ENCODE peak calls at places on chromosomes 13 and 19, in seven cellular contexts. A is A549, Q is body of pancreas, F is tibial artery, P is esophagus squamous epithelium, Y is kidney, S is fibroblast of lung. B is an unnamed sample.

GRCh38 chr19:54207908-54208783 is 7.5 kb downstream of the RPS9 start:
- DNase-seq in A (no peak), Q (peak), F (peak), P (no peak), Y (peak), S (peak), B (no peak)

GRCh38 chr13:23797276-23797903 is 91.8 kb downstream of the MIPEP start:
- DNase-seq in A (no peak), Q (no peak), F (no peak), P (no peak), Y (no peak), S (no peak), B (no peak)

GRCh38 chr13:81133066-81133465 is 792.1 kb upstream of the SPRY2 start:
- DNase-seq in A (no peak), Q (no peak), F (no peak), P (no peak), Y (no peak), S (peak), B (no peak)

GRCh38 chr19:46288896-46289588 is 7.8 kb upstream of the HIF3A start:
- DNase-seq in A (peak), Q (no peak), F (peak), P (no peak), Y (no peak), S (peak), B (peak)

GRCh38 chr19:48746738-48747575 is at the start of gene IZUMO1:
- DNase-seq in A (peak), Q (peak), F (peak), P (no peak), Y (peak), S (peak), B (no peak)

GRCh38 chr19:8209965-8210659 is 942 bp downstream of the CERS4 start:
- DNase-seq in A (no peak), Q (no peak), F (no peak), P (no peak), Y (no peak), S (no peak), B (no peak)

GRCh38 chr19:29999490-29999889 is 57.5 kb downstream of the URI1 start:
- DNase-seq in A (no peak), Q (no peak), F (no peak), P (no peak), Y (no peak), S (no peak), B (no peak)

GRCh38 chr13:87172166-87172825 is 498.9 kb upstream of the SLITRK5 start:
- DNase-seq in A (no peak), Q (no peak), F (no peak), P (no peak), Y (no peak), S (no peak), B (no peak)

GRCh38 chr13:26254583-26255102 is 714 bp downstream of the CDK8 start:
- DNase-seq in A (peak), Q (peak), F (peak), P (peak), Y (peak), S (peak), B (no peak)

GRCh38 chr19:54011507-54012211 is 20.2 kb downstream of the CACNG6 start:
- DNase-seq in A (no peak), Q (no peak), F (no peak), P (no peak), Y (peak), S (no peak), B (no peak)

GRCh38 chr19:46356670-46357055 is 9.8 kb downstream of the PPP5C start:
- DNase-seq in A (no peak), Q (no peak), F (no peak), P (no peak), Y (no peak), S (no peak), B (no peak)

GRCh38 chr19:18274303-18274775 is at the start of gene IQCN:
- DNase-seq in A (peak), Q (no peak), F (peak), P (no peak), Y (no peak), S (peak), B (no peak)

GRCh38 chr13:86945596-86945995 is 725.6 kb upstream of the SLITRK5 start:
- DNase-seq in A (no peak), Q (no peak), F (no peak), P (no peak), Y (no peak), S (no peak), B (no peak)

GRCh38 chr19:45146716-45147337 is 14.0 kb downstream of the NKPD1 start:
- DNase-seq in A (no peak), Q (no peak), F (no peak), P (no peak), Y (peak), S (no peak), B (no peak)

GRCh38 chr13:114032121-114032799 is 58.4 kb upstream of the C13orf46 start:
- DNase-seq in A (no peak), Q (no peak), F (no peak), P (no peak), Y (no peak), S (peak), B (no peak)

GRCh38 chr19:47848871-47849473 is 10.1 kb upstream of the TPRX2 start:
- DNase-seq in A (peak), Q (peak), F (no peak), P (no peak), Y (no peak), S (peak), B (no peak)

GRCh38 chr13:39379118-39379517 is 223.9 kb downstream of the LHFPL6 start:
- DNase-seq in A (no peak), Q (no peak), F (no peak), P (no peak), Y (no peak), S (no peak), B (no peak)

GRCh38 chr19:55370305-55370988 is at the start of gene IL11:
- DNase-seq in A (peak), Q (no peak), F (no peak), P (no peak), Y (peak), S (no peak), B (no peak)

GRCh38 chr13:98751397-98752110 is 918 bp downstream of the SLC15A1 start:
- DNase-seq in A (no peak), Q (peak), F (no peak), P (no peak), Y (no peak), S (peak), B (no peak)

GRCh38 chr13:114107686-114108081 is 24.7 kb downstream of the RASA3 start:
- DNase-seq in A (no peak), Q (no peak), F (peak), P (no peak), Y (peak), S (peak), B (no peak)

GRCh38 chr13:37040789-37041188 is 18.7 kb downstream of the SUPT20H start:
- DNase-seq in A (no peak), Q (no peak), F (no peak), P (no peak), Y (no peak), S (no peak), B (no peak)

GRCh38 chr13:97226788-97227627 is 4.9 kb downstream of the MBNL2 start:
- DNase-seq in A (no peak), Q (no peak), F (no peak), P (no peak), Y (no peak), S (no peak), B (no peak)

GRCh38 chr19:7874080-7874856 is at the start of gene PRR36:
- DNase-seq in A (no peak), Q (peak), F (no peak), P (no peak), Y (peak), S (no peak), B (no peak)

GRCh38 chr13:43428545-43429287 is 358.1 kb downstream of the ENOX1 start:
- DNase-seq in A (no peak), Q (no peak), F (no peak), P (no peak), Y (no peak), S (no peak), B (no peak)

GRCh38 chr19:38736036-38736412 is 8.2 kb downstream of the CAPN12 start:
- DNase-seq in A (peak), Q (peak), F (no peak), P (no peak), Y (peak), S (no peak), B (no peak)

GRCh38 chr19:53365899-53366493 is 491 bp downstream of the ZNF525 start:
- DNase-seq in A (no peak), Q (peak), F (no peak), P (no peak), Y (no peak), S (no peak), B (no peak)

GRCh38 chr13:113491418-113491883 is 940 bp upstream of the DCUN1D2 start:
- DNase-seq in A (peak), Q (peak), F (no peak), P (no peak), Y (peak), S (peak), B (no peak)

GRCh38 chr13:50085063-50085462 is 69.8 kb downstream of the KCNRG start:
- DNase-seq in A (no peak), Q (no peak), F (no peak), P (no peak), Y (no peak), S (peak), B (no peak)

GRCh38 chr19:33177417-33177976 is 16.6 kb upstream of the LRP3 start:
- DNase-seq in A (peak), Q (no peak), F (no peak), P (peak), Y (no peak), S (no peak), B (no peak)
- TF ChIP-seq CTCF in A (peak), Q (peak), F (peak), P (peak), Y (no peak), S (peak), B (peak)

GRCh38 chr19:2976609-2977000 is 759 bp upstream of the TLE6 start:
- DNase-seq in A (no peak), Q (no peak), F (no peak), P (no peak), Y (no peak), S (no peak), B (no peak)

GRCh38 chr19:2974342-2974932 is 2.9 kb upstream of the TLE6 start:
- DNase-seq in A (no peak), Q (no peak), F (peak), P (no peak), Y (peak), S (no peak), B (no peak)

GRCh38 chr19:2977001-2977685 is at the start of gene TLE6:
- DNase-seq in A (peak), Q (peak), F (peak), P (peak), Y (peak), S (peak), B (no peak)

GRCh38 chr19:2978467-2978767 is 1.1 kb downstream of the TLE6 start:
- DNase-seq in A (no peak), Q (no peak), F (no peak), P (no peak), Y (no peak), S (no peak), B (no peak)

GRCh38 chr19:2977686-2978466 is 512 bp downstream of the TLE6 start:
- DNase-seq in A (no peak), Q (peak), F (no peak), P (no peak), Y (no peak), S (no peak), B (no peak)
- H3K4me3 ChIP-seq in A (peak), Q (no peak), F (peak), P (peak), Y (no peak), S (no peak), B (no peak)

GRCh38 chr13:76225815-76226489 is 589.8 kb downstream of the LMO7 start:
- DNase-seq in A (no peak), Q (no peak), F (no peak), P (no peak), Y (no peak), S (peak), B (no peak)

GRCh38 chr13:76222511-76222910 is 586.4 kb downstream of the LMO7 start:
- DNase-seq in A (no peak), Q (no peak), F (no peak), P (no peak), Y (no peak), S (peak), B (no peak)

GRCh38 chr13:76223999-76224398 is 587.9 kb downstream of the LMO7 start:
- DNase-seq in A (no peak), Q (no peak), F (no peak), P (no peak), Y (no peak), S (no peak), B (no peak)

GRCh38 chr13:76226941-76227340 is 590.8 kb downstream of the LMO7 start:
- DNase-seq in A (no peak), Q (no peak), F (no peak), P (no peak), Y (no peak), S (peak), B (no peak)

GRCh38 chr13:76223565-76223964 is 587.4 kb downstream of the LMO7 start:
- DNase-seq in A (no peak), Q (no peak), F (no peak), P (no peak), Y (no peak), S (no peak), B (no peak)
- TF ChIP-seq CTCF in A (no peak), Q (no peak), F (no peak), P (no peak), Y (no peak), S (peak), B (no peak)

DNA sequence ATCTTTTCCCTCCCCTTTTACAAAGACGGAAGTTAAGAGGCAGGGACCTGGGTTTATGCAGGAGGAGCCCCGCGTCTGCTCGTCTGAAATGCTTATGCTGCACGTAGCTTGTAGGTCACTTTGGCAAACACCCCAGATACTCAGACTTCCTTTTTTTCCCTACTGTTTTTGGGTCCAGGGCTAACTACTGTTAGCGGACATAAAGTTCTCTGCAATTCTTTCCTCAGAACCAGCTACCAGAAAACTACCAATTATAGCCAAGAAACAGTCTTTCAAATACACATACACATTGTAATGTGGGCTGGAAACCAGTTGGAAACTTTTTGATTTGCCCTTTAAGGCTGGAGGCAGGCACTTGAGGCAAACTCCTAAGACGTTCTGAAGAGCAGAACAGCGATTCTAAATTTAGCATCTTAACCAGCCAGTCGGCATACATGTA is 50.7 kb downstream of the EFNB2 start:
- DNase-seq in A (no peak), Q (no peak), F (peak), P (no peak), Y (no peak), S (peak), B (no peak)
- H3K4me3 ChIP-seq in A (no peak), Q (no peak), F (peak), P (peak), Y (no peak), S (no peak), B (no peak)

DNA sequence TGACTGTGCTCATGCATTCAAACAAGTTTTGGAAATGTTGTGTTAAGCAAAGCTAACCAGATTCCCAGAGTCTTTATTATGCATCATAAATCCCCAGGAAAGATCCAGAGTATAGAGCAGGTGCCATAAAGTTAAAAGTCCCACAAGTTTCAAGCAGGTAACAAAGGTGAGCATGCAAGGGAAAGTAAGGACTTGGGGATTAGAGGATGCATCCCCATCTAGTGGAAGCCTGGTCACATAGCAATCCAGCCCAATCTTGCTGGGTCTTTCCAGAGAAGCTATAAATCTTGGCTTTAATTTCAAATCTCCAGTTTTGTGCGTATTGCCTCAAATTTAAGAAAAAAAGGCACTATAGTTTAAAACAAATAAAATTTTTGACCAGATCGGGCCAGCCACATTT is 72.7 kb downstream of the ZNF254 start:
- DNase-seq in A (no peak), Q (no peak), F (no peak), P (no peak), Y (no peak), S (peak), B (no peak)
- TF ChIP-seq CTCF in A (no peak), Q (no peak), F (no peak), P (no peak), Y (no peak), S (peak), B (peak)

GRCh38 chr19:56538254-56538760 is 441 bp upstream of the ZFP28 start:
- DNase-seq in A (peak), Q (peak), F (peak), P (peak), Y (peak), S (peak), B (peak)
- H3K4me3 ChIP-seq in A (peak), Q (peak), F (peak), P (peak), Y (peak), S (peak), B (peak)

GRCh38 chr19:2663920-2664571 is 38.4 kb downstream of the GNG7 start:
- DNase-seq in A (no peak), Q (no peak), F (no peak), P (no peak), Y (no peak), S (no peak), B (no peak)
- TF ChIP-seq CTCF in A (no peak), Q (no peak), F (no peak), P (no peak), Y (no peak), S (peak), B (peak)

B was measured in AG09309.